ENCODE peak calls at places on chromosomes 4 and X, in five cellular contexts. Q is DMS153, H is cardiac fibroblast, J is Right ventricle myocardium inferior, O is WTC11. L is an unnamed sample.

GRCh38 chr4:80362578-80363181 is 27.1 kb downstream of the CFAP299 start:
- DNase-seq in O (peak; percentile 68), Q (peak; percentile 9), J (no peak), H (peak; percentile 59), L (peak; percentile 65)

GRCh38 chrX:9905288-9905687 is 61.9 kb upstream of the CLDN34 start:
- DNase-seq in H (peak; percentile 53), O (no peak), J (no peak), Q (no peak), L (no peak)

GRCh38 chr4:19850909-19851308 is 400.8 kb upstream of the SLIT2 start:
- DNase-seq in H (peak; percentile 97), Q (no peak), J (no peak), O (no peak), L (no peak)

GRCh38 chrX:8971116-8971515 is 62.8 kb downstream of the FAM9B start:
- DNase-seq in Q (no peak), H (peak; percentile 72), O (no peak), J (no peak), L (no peak)

GRCh38 chr4:5448286-5448685 is 260.1 kb downstream of the EVC2 start:
- DNase-seq in J (no peak), Q (no peak), O (no peak), H (no peak), L (no peak)

GRCh38 chr4:110165382-110166285 is 32.8 kb downstream of the ELOVL6 start:
- DNase-seq in O (no peak), H (peak; percentile 84), Q (peak; percentile 28), J (no peak), L (no peak)

GRCh38 chr4:127501103-127501502 is 131.7 kb upstream of the INTU start:
- DNase-seq in O (no peak), Q (no peak), J (no peak), H (peak; percentile 8), L (no peak)

GRCh38 chr4:74037076-74037475 is 1.4 kb downstream of the CXCL3 start:
- DNase-seq in Q (no peak), O (no peak), J (no peak), H (peak; percentile 37), L (peak; percentile 28)

GRCh38 chr4:112514449-112515277 is 1.3 kb downstream of the NEUROG2 start:
- DNase-seq in J (no peak), O (peak; percentile 60), H (no peak), Q (no peak), L (peak; percentile 59)

GRCh38 chrX:154751121-154751668 is 318 bp upstream of the GAB3 start:
- DNase-seq in J (no peak), H (no peak), Q (no peak), O (no peak), L (no peak)

GRCh38 chrX:151984328-151984727 is 9.9 kb upstream of the GABRE start:
- DNase-seq in H (peak; percentile 95), O (no peak), J (no peak), Q (no peak), L (no peak)

GRCh38 chrX:21948897-21949578 is 8.5 kb downstream of the SMS start:
- DNase-seq in Q (no peak), O (no peak), J (no peak), H (no peak), L (peak; percentile 5)

GRCh38 chrX:121356139-121356849 is 308.9 kb downstream of the GLUD2 start:
- DNase-seq in O (no peak), J (no peak), Q (peak; percentile 35), H (no peak), L (no peak)

GRCh38 chr4:171846893-171847292 is 33.7 kb downstream of the GALNTL6 start:
- DNase-seq in Q (no peak), J (no peak), H (no peak), O (no peak), L (no peak)

GRCh38 chrX:119622356-119623232 is 16.4 kb upstream of the NKRF start:
- DNase-seq in Q (peak; percentile 10), J (no peak), H (peak; percentile 78), O (no peak), L (no peak)

GRCh38 chr4:79225360-79225759 is 100.5 kb downstream of the NAA11 start:
- DNase-seq in O (no peak), Q (no peak), J (no peak), H (no peak), L (no peak)

GRCh38 chr4:133150643-133151300 is 1.7 kb downstream of the PCDH10 start:
- DNase-seq in J (peak; percentile 66), O (peak; percentile 56), Q (no peak), H (no peak), L (peak; percentile 63)

GRCh38 chr4:89727236-89727635 is 109.7 kb downstream of the SNCA start:
- DNase-seq in Q (no peak), H (no peak), J (no peak), O (no peak), L (no peak)

GRCh38 chr4:7630559-7631287 is 196.0 kb upstream of the PSAPL1 start:
- DNase-seq in O (no peak), J (no peak), Q (no peak), H (peak; percentile 77), L (no peak)

GRCh38 chr4:17816142-17816541 is 5.4 kb downstream of the NCAPG start:
- DNase-seq in O (no peak), H (no peak), J (no peak), Q (no peak), L (no peak)

GRCh38 chr4:176919631-176920030 is 126.9 kb upstream of the VEGFC start:
- DNase-seq in Q (no peak), H (peak; percentile 15), J (no peak), O (no peak), L (no peak)

GRCh38 chr4:88841635-88842034 is 144.0 kb upstream of the NAP1L5 start:
- DNase-seq in H (peak; percentile 67), Q (no peak), J (no peak), O (no peak), L (no peak)

L was measured in H9.